ENCODE peak calls at places on chromosome 2, in nine cellular contexts. O, N, S, I, L, E, K, Z and M are unnamed samples.

GRCh38 chr2:212726403-212726802 is 187.8 kb upstream of the ERBB4 start:
- DNase-seq in O (no peak), N (no peak), S (no peak), I (no peak), L (peak; percentile 31), E (no peak), K (no peak), Z (no peak), M (no peak)

GRCh38 chr2:64166637-64167420 is 22.6 kb upstream of the PELI1 start:
- DNase-seq in O (no peak), N (no peak), S (peak; percentile 17), I (peak; percentile 34), L (no peak), E (peak; percentile 25), K (no peak), Z (no peak), M (no peak)

GRCh38 chr2:161059388-161059787 is 100.8 kb upstream of the TANK start:
- DNase-seq in O (no peak), N (no peak), S (no peak), I (no peak), L (no peak), E (no peak), K (no peak), Z (no peak), M (no peak)

GRCh38 chr2:39743170-39743851 is 35.7 kb downstream of the THUMPD2 start:
- DNase-seq in O (peak; percentile 25), N (peak; percentile 34), S (peak; percentile 51), I (peak; percentile 25), L (no peak), E (peak; percentile 70), K (peak; percentile 56), Z (no peak), M (no peak)

GRCh38 chr2:129893244-129893643 is 86.2 kb upstream of the RAB6C start:
- DNase-seq in O (no peak), N (no peak), S (no peak), I (no peak), L (no peak), E (no peak), K (no peak), Z (no peak), M (no peak)

GRCh38 chr2:169448865-169449264 is 30.4 kb upstream of the BBS5 start:
- DNase-seq in O (no peak), N (no peak), S (no peak), I (no peak), L (no peak), E (no peak), K (no peak), Z (no peak), M (no peak)

GRCh38 chr2:151482310-151482709 is 72.6 kb downstream of the RIF1 start:
- DNase-seq in O (no peak), N (no peak), S (no peak), I (no peak), L (no peak), E (no peak), K (no peak), Z (no peak), M (no peak)

GRCh38 chr2:182636694-182637093 is 79.4 kb upstream of the DNAJC10 start:
- DNase-seq in O (no peak), N (no peak), S (no peak), I (peak; percentile 45), L (peak; percentile 37), E (no peak), K (no peak), Z (peak; percentile 9), M (no peak)

GRCh38 chr2:215657844-215658243 is 222.0 kb upstream of the FN1 start:
- DNase-seq in O (peak; percentile 87), N (peak; percentile 18), S (peak; percentile 97), I (no peak), L (no peak), E (peak; percentile 98), K (peak; percentile 85), Z (no peak), M (no peak)

GRCh38 chr2:64439194-64439593 is 14.8 kb upstream of the LGALSL start:
- DNase-seq in O (no peak), N (no peak), S (no peak), I (no peak), L (no peak), E (no peak), K (no peak), Z (no peak), M (no peak)

GRCh38 chr2:44691174-44691785 is 250.2 kb upstream of the SIX3 start:
- DNase-seq in O (no peak), N (no peak), S (no peak), I (no peak), L (no peak), E (no peak), K (no peak), Z (no peak), M (no peak)

GRCh38 chr2:98637401-98638144 is 29.2 kb downstream of the UNC50 start:
- DNase-seq in O (no peak), N (no peak), S (no peak), I (no peak), L (no peak), E (no peak), K (no peak), Z (no peak), M (no peak)

GRCh38 chr2:230564805-230565779 is 147.6 kb upstream of the CAB39 start:
- DNase-seq in O (peak; percentile 68), N (no peak), S (peak; percentile 34), I (no peak), L (no peak), E (peak; percentile 58), K (no peak), Z (no peak), M (peak; percentile 81)

GRCh38 chr2:21396252-21396651 is 272.5 kb downstream of the TDRD15 start:
- DNase-seq in O (no peak), N (peak; percentile 72), S (no peak), I (no peak), L (no peak), E (no peak), K (no peak), Z (no peak), M (no peak)

GRCh38 chr2:21392660-21393059 is 268.9 kb downstream of the TDRD15 start:
- DNase-seq in O (no peak), N (no peak), S (no peak), I (no peak), L (no peak), E (no peak), K (no peak), Z (no peak), M (no peak)

GRCh38 chr2:21395366-21395765 is 271.6 kb downstream of the TDRD15 start:
- DNase-seq in O (no peak), N (no peak), S (no peak), I (no peak), L (no peak), E (no peak), K (no peak), Z (no peak), M (peak; percentile 42)
- H3K9ac ChIP-seq in O (no peak overlapping the region), N (no peak overlapping the region), S (no peak overlapping the region), I (no peak overlapping the region), L (no peak overlapping the region), E (no peak overlapping the region), K (no peak overlapping the region), Z (no peak overlapping the region), M (no peak overlapping the region)

DNA sequence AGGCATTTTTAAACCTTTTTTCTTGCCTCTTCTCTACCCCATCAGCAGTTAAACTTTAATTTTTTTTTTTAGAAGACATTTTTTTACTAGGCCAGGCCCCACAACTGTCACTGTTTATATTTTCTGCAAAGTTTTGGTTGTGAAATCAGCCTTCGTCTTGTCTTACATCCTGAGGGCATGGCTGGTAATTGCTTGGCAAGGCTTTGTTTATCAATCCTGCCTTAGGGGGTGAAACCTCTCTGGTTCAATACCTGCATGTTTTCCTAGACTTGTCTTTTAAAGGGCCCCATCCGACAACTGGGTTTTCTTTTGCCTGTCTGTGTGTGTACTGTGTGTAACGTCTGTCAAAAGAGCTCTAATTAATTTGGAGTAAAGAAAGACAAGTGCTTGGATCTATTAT is 330.0 kb upstream of the CWC22 start:
- DNase-seq in O (no peak), N (no peak), S (no peak), I (no peak), L (no peak), E (no peak), K (no peak), Z (no peak), M (no peak)
- H3K9ac ChIP-seq in O (no peak overlapping the region), N (no peak overlapping the region), S (no peak overlapping the region), I (no peak overlapping the region), L (no peak overlapping the region), E (no peak overlapping the region), K (no peak overlapping the region), Z (no peak overlapping the region), M (no peak overlapping the region)

DNA sequence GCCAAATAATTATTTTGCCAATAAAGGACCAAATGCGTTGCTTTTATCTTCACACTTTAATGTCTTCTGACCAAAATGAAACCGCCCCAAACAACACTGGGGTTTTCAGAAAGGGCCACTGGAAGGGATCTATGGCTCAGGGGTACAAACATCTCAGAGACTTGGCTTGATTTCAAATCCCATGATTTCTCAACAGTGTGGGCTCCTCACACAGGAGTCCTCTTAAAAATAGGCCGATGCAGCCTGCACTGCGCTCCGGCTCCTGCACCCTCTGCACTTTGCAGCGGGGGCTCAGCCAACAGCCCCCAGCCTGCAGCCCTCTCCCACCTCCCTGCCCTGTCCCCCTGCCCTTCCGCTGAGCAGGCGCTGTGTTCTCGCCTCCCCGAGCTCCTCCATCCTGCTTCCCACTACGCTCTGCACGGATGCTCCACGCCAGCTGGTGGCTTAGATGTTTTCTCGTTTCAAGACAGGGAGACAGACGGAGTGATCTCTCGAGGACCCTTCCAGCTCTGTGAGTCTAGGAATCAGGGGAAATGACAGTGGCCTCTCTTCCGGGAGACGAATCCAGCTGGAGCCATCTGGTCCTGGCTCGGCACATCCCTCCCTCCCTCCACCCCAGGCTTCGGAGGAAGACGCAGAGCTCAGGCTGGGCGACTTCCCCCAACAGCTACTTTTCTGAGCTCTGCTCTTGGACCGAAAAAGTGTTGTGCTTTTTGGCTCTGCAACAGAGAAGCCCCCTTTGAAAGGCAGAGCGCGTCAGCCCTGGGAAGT is 71.4 kb downstream of the KCNF1 start:
- DNase-seq in O (no peak), N (no peak), S (peak; percentile 16), I (no peak), L (no peak), E (no peak), K (no peak), Z (no peak), M (no peak)
- H3K9ac ChIP-seq in O (no peak overlapping the region), N (no peak overlapping the region), S (no peak overlapping the region), I (no peak overlapping the region), L (no peak overlapping the region), E (no peak overlapping the region), K (no peak overlapping the region), Z (no peak overlapping the region), M (no peak overlapping the region)

GRCh38 chr2:177759443-177759842 is 313.1 kb downstream of the PDE11A start:
- DNase-seq in O (no peak), N (no peak), S (no peak), I (no peak), L (no peak), E (no peak), K (peak; percentile 24), Z (no peak), M (no peak)

GRCh38 chr2:177754476-177754873 is 318.1 kb downstream of the PDE11A start:
- DNase-seq in O (no peak), N (no peak), S (no peak), I (no peak), L (no peak), E (no peak), K (no peak), Z (no peak), M (no peak)

GRCh38 chr2:177756346-177756745 is 316.2 kb downstream of the PDE11A start:
- DNase-seq in O (no peak), N (no peak), S (no peak), I (no peak), L (no peak), E (no peak), K (no peak), Z (no peak), M (no peak)

GRCh38 chr2:177753682-177754475 is 318.7 kb downstream of the PDE11A start:
- DNase-seq in O (no peak), N (peak; percentile 67), S (peak; percentile 78), I (peak; percentile 43), L (peak; percentile 69), E (peak; percentile 61), K (peak; percentile 59), Z (peak; percentile 30), M (peak; percentile 84)

GRCh38 chr2:177758591-177759371 is 313.8 kb downstream of the PDE11A start:
- DNase-seq in O (peak; percentile 59), N (peak; percentile 52), S (peak; percentile 76), I (peak; percentile 80), L (peak; percentile 56), E (peak; percentile 31), K (peak; percentile 79), Z (peak; percentile 64), M (peak; percentile 55)
- H3K9ac ChIP-seq in O (no peak overlapping the region), N (no peak overlapping the region), S (no peak overlapping the region), I (no peak overlapping the region), L (no peak overlapping the region), E (no peak overlapping the region), K (no peak overlapping the region), Z (no peak overlapping the region), M (no peak overlapping the region)